ENCODE peak calls at places on chromosomes 13 and 19, in nine cellular contexts. X is NCI-H1417 treated with DMSO at 0.1 percent for 48 hours, F is neural crest cell, Y is cardiac fibroblast, J is mucosa of descending colon, N is progenitor cell of endocrine pancreas, A is activated T-cell treated with anti-CD3 and anti-CD28 coated beads for 1 hour, B is left lung, K is anterior cingulate cortex. C is an unnamed sample.

GRCh38 chr13:64591981-64592380 is 2638.2 kb downstream of the PCDH9 start:
- DNase-seq in X (no peak), F (no peak), Y (peak), J (no peak), N (no peak), A (no peak), B (no peak), K (no peak), C (no peak)

GRCh38 chr13:23617551-23618014 is 47.4 kb downstream of the TNFRSF19 start:
- DNase-seq in X (no peak), F (no peak), Y (peak), J (no peak), N (no peak), A (no peak), B (no peak), K (no peak), C (no peak)

GRCh38 chr13:74576504-74576903 is 442.3 kb upstream of the KLF12 start:
- DNase-seq in X (no peak), F (no peak), Y (no peak), J (no peak), N (no peak), A (no peak), B (no peak), K (no peak), C (no peak)

GRCh38 chr19:3507371-3508120 is 1.4 kb downstream of the FZR1 start:
- DNase-seq in X (no peak), F (no peak), Y (peak), J (peak), N (no peak), A (peak), B (no peak), K (no peak), C (no peak)

GRCh38 chr13:79837741-79838450 is 356.9 kb downstream of the NDFIP2 start:
- DNase-seq in X (no peak), F (no peak), Y (peak), J (no peak), N (no peak), A (no peak), B (no peak), K (no peak), C (no peak)

GRCh38 chr19:18399008-18399407 is 1.6 kb upstream of the LRRC25 start:
- DNase-seq in X (no peak), F (no peak), Y (peak), J (no peak), N (no peak), A (no peak), B (peak), K (no peak), C (peak)

GRCh38 chr13:41916173-41916954 is 44.5 kb downstream of the VWA8 start:
- DNase-seq in X (no peak), F (no peak), Y (peak), J (no peak), N (no peak), A (no peak), B (no peak), K (no peak), C (no peak)

GRCh38 chr19:29610574-29611271 is 4.6 kb downstream of the POP4 start:
- DNase-seq in X (no peak), F (peak), Y (peak), J (peak), N (peak), A (peak), B (peak), K (peak), C (peak)

GRCh38 chr19:35125746-35126623 is 8.9 kb downstream of the LGI4 start:
- DNase-seq in X (no peak), F (no peak), Y (no peak), J (no peak), N (no peak), A (no peak), B (no peak), K (no peak), C (no peak)

GRCh38 chr13:31172535-31172934 is 10.8 kb upstream of the HSPH1 start:
- DNase-seq in X (no peak), F (no peak), Y (peak), J (no peak), N (no peak), A (no peak), B (no peak), K (no peak), C (no peak)

GRCh38 chr19:38043649-38044144 is 136.7 kb downstream of the SIPA1L3 start:
- DNase-seq in X (peak), F (no peak), Y (no peak), J (no peak), N (no peak), A (no peak), B (no peak), K (no peak), C (no peak)

GRCh38 chr19:44553478-44554171 is 24.1 kb upstream of the CEACAM20 start:
- DNase-seq in X (no peak), F (no peak), Y (peak), J (no peak), N (no peak), A (no peak), B (no peak), K (no peak), C (no peak)

GRCh38 chr19:4140237-4140711 is 13.2 kb upstream of the CREB3L3 start:
- DNase-seq in X (no peak), F (peak), Y (peak), J (peak), N (no peak), A (no peak), B (no peak), K (no peak), C (peak)

GRCh38 chr19:54188224-54188871 is 1.0 kb downstream of the MBOAT7 start:
- DNase-seq in X (no peak), F (no peak), Y (peak), J (peak), N (no peak), A (peak), B (no peak), K (no peak), C (no peak)

GRCh38 chr13:91482427-91482826 is 84.0 kb downstream of the GPC5 start:
- DNase-seq in X (no peak), F (no peak), Y (no peak), J (no peak), N (no peak), A (no peak), B (no peak), K (no peak), C (no peak)

GRCh38 chr19:2997720-2998119 is 20.4 kb downstream of the TLE6 start:
- DNase-seq in X (no peak), F (no peak), Y (no peak), J (no peak), N (no peak), A (no peak), B (no peak), K (no peak), C (no peak)

GRCh38 chr19:38358071-38358470 is 16.3 kb upstream of the PSMD8 start:
- DNase-seq in X (no peak), F (no peak), Y (no peak), J (no peak), N (no peak), A (no peak), B (no peak), K (no peak), C (no peak)

GRCh38 chr19:38298841-38299680 is 5.0 kb upstream of the C19orf33 start:
- DNase-seq in X (no peak), F (no peak), Y (no peak), J (no peak), N (no peak), A (no peak), B (no peak), K (no peak), C (no peak)

GRCh38 chr19:10230155-10230903 is 802 bp downstream of the S1PR2 start:
- DNase-seq in X (no peak), F (peak), Y (no peak), J (peak), N (peak), A (peak), B (peak), K (no peak), C (peak)

GRCh38 chr19:13208131-13208963 is 58.1 kb downstream of the IER2 start:
- DNase-seq in X (no peak), F (peak), Y (peak), J (peak), N (no peak), A (peak), B (peak), K (no peak), C (no peak)

GRCh38 chr13:50608357-50608756 is 235.1 kb downstream of the DLEU7 start:
- DNase-seq in X (no peak), F (no peak), Y (no peak), J (no peak), N (no peak), A (no peak), B (no peak), K (no peak), C (no peak)

GRCh38 chr19:6801397-6802086 is 29.0 kb downstream of the VAV1 start:
- DNase-seq in X (no peak), F (no peak), Y (peak), J (peak), N (no peak), A (peak), B (peak), K (peak), C (no peak)

GRCh38 chr13:108777421-108778420 is 148.3 kb downstream of the MYO16 start:
- DNase-seq in X (no peak), F (no peak), Y (no peak), J (no peak), N (no peak), A (no peak), B (no peak), K (no peak), C (peak)

GRCh38 chr19:35213678-35214632 is 14.6 kb downstream of the FAM187B start:
- DNase-seq in X (peak), F (no peak), Y (peak), J (peak), N (no peak), A (peak), B (peak), K (no peak), C (peak)

GRCh38 chr13:33904431-33904830 is 86.5 kb downstream of the RFC3 start:
- DNase-seq in X (no peak), F (no peak), Y (no peak), J (no peak), N (no peak), A (no peak), B (no peak), K (no peak), C (no peak)